ENCODE peak calls at places on chromosome 1, in ten cellular contexts. G is NCI-H1092, E is hypothalamus, T is osteocyte, S is NCI-H2107, C is pancreas, Q is choroid plexus epithelial cell, U is chondrocyte, P is GM23338, D is A549. O is an unnamed sample.

GRCh38 chr1:46112108-46112507 is 20.3 kb downstream of the PIK3R3 start:
- DNase-seq in Q (no peak), G (no peak), U (no peak), P (no peak), S (no peak), T (no peak), C (no peak), E (no peak), D (no peak), O (no peak)

GRCh38 chr1:80509965-80510522 is 1290.7 kb upstream of the ADGRL2 start:
- DNase-seq in Q (no peak), G (no peak), S (no peak), P (peak), U (no peak), C (no peak), E (no peak), D (no peak), T (no peak), O (peak)

GRCh38 chr1:111963985-111964738 is 25.3 kb downstream of the KCND3 start:
- DNase-seq in P (peak), S (no peak), C (no peak), U (no peak), G (peak), T (no peak), Q (no peak), E (no peak), D (no peak), O (no peak)

GRCh38 chr1:197096137-197096536 is 29.1 kb upstream of the F13B start:
- DNase-seq in S (no peak), P (no peak), U (no peak), D (no peak), T (no peak), Q (no peak), G (no peak), E (no peak), C (no peak), O (no peak)

GRCh38 chr1:63612971-63613370 is 19.8 kb downstream of the PGM1 start:
- DNase-seq in G (no peak), S (no peak), T (no peak), P (no peak), D (no peak), C (no peak), E (no peak), Q (no peak), U (no peak), O (no peak)

GRCh38 chr1:29292344-29292743 is 56.0 kb downstream of the PTPRU start:
- DNase-seq in G (no peak), D (no peak), Q (no peak), U (no peak), S (no peak), C (no peak), T (no peak), P (no peak), E (no peak), O (no peak)

GRCh38 chr1:246218686-246219085 is 288.4 kb downstream of the SMYD3 start:
- DNase-seq in T (no peak), U (no peak), G (no peak), Q (no peak), D (no peak), E (no peak), S (no peak), P (no peak), C (no peak), O (no peak)

GRCh38 chr1:180230416-180230790 is 339 bp downstream of the LHX4 start:
- DNase-seq in E (no peak), D (peak), P (peak), C (no peak), U (no peak), Q (no peak), S (no peak), G (no peak), T (no peak), O (no peak)

GRCh38 chr1:43293171-43293570 is 7.6 kb upstream of the TIE1 start:
- DNase-seq in E (no peak), Q (no peak), C (no peak), G (no peak), T (no peak), D (no peak), P (no peak), S (no peak), U (no peak), O (no peak)

GRCh38 chr1:27097484-27097917 is 57.4 kb downstream of the SLC9A1 start:
- DNase-seq in D (peak), G (peak), P (peak), Q (peak), C (peak), U (no peak), S (peak), T (peak), E (peak), O (peak)

GRCh38 chr1:204075116-204075636 is 2.3 kb downstream of the SOX13 start:
- DNase-seq in G (no peak), C (no peak), D (no peak), U (no peak), Q (no peak), S (no peak), E (no peak), P (peak), T (no peak), O (no peak)

GRCh38 chr1:111895456-111895855 is 94.0 kb downstream of the KCND3 start:
- DNase-seq in S (no peak), D (no peak), P (peak), C (no peak), E (no peak), U (no peak), G (no peak), T (no peak), Q (no peak), O (no peak)

GRCh38 chr1:106584663-106585062 is 471.8 kb upstream of the PRMT6 start:
- DNase-seq in E (no peak), D (no peak), P (no peak), Q (no peak), T (no peak), G (no peak), C (no peak), S (no peak), U (no peak), O (no peak)

GRCh38 chr1:172727956-172728603 is 69.2 kb downstream of the FASLG start:
- DNase-seq in P (peak), U (no peak), E (no peak), D (no peak), S (no peak), Q (peak), T (no peak), G (no peak), C (no peak), O (peak)

GRCh38 chr1:89615676-89616598 is 17.0 kb upstream of the LRRC8C start:
- DNase-seq in P (peak), S (no peak), T (no peak), G (no peak), U (no peak), D (no peak), Q (no peak), E (no peak), C (no peak), O (no peak)

O was measured in H1.